ENCODE peak calls at places on chromosomes 5 and 9, in nine cellular contexts. G is HCT116, I is neuronal stem cell, H is fibroblast of lung, K is PC-3, A is endothelial cell of umbilical vein, U is astrocyte, E is IMR-90, Y is HepG2. J is an unnamed sample.

GRCh38 chr9:134413890-134414731 is 87.9 kb downstream of the RXRA start:
- DNase-seq in G (peak), I (no peak), H (peak), K (peak), A (peak), U (peak), E (peak), Y (no peak), J (no peak)

GRCh38 chr9:98523231-98523901 is 185.4 kb downstream of the GABBR2 start:
- DNase-seq in G (no peak), I (no peak), H (peak), K (peak), A (peak), U (no peak), E (peak), Y (no peak), J (peak)

GRCh38 chr9:21708846-21709245 is 93.6 kb upstream of the MTAP start:
- DNase-seq in G (no peak), I (no peak), H (peak), K (no peak), A (no peak), U (no peak), E (no peak), Y (no peak), J (no peak)

GRCh38 chr9:130139251-130139650 is 33.0 kb upstream of the NCS1 start:
- DNase-seq in G (no peak), I (no peak), H (no peak), K (no peak), A (no peak), U (no peak), E (no peak), Y (no peak), J (peak)

GRCh38 chr9:99726758-99727157 is 94.9 kb upstream of the NR4A3 start:
- DNase-seq in G (no peak), I (no peak), H (peak), K (no peak), A (no peak), U (no peak), E (no peak), Y (no peak), J (no peak)

GRCh38 chr5:21862986-21863385 is 990.2 kb downstream of the CDH12 start:
- DNase-seq in G (no peak), I (no peak), H (no peak), K (no peak), A (no peak), U (no peak), E (no peak), Y (no peak), J (no peak)

GRCh38 chr5:141503699-141504098 is 14.8 kb downstream of the PCDHGC5 start:
- DNase-seq in G (no peak), I (no peak), H (no peak), K (no peak), A (no peak), U (no peak), E (no peak), Y (no peak), J (no peak)

GRCh38 chr9:114671605-114672004 is 10.4 kb downstream of the TEX48 start:
- DNase-seq in G (no peak), I (no peak), H (peak), K (peak), A (no peak), U (no peak), E (no peak), Y (no peak), J (no peak)

GRCh38 chr9:18821794-18822193 is 211.2 kb downstream of the SAXO1 start:
- DNase-seq in G (no peak), I (no peak), H (peak), K (peak), A (no peak), U (peak), E (peak), Y (peak), J (no peak)

GRCh38 chr9:77063645-77064285 is 44.3 kb downstream of the FOXB2 start:
- DNase-seq in G (peak), I (no peak), H (peak), K (peak), A (no peak), U (peak), E (peak), Y (no peak), J (no peak)

GRCh38 chr9:122115176-122116035 is 22.3 kb upstream of the TTLL11 start:
- DNase-seq in G (no peak), I (no peak), H (no peak), K (no peak), A (no peak), U (no peak), E (no peak), Y (no peak), J (no peak)

GRCh38 chr5:176134529-176135223 is 103.5 kb upstream of the SIMC1 start:
- DNase-seq in G (no peak), I (no peak), H (no peak), K (no peak), A (no peak), U (no peak), E (no peak), Y (no peak), J (peak)

GRCh38 chr5:74182603-74183002 is 457.9 kb downstream of the ENC1 start:
- DNase-seq in G (no peak), I (no peak), H (no peak), K (no peak), A (no peak), U (no peak), E (no peak), Y (no peak), J (no peak)

GRCh38 chr5:78627766-78628165 is 20.8 kb downstream of the LHFPL2 start:
- DNase-seq in G (no peak), I (no peak), H (peak), K (no peak), A (no peak), U (peak), E (peak), Y (no peak), J (peak)

GRCh38 chr5:78630047-78630446 is 18.5 kb downstream of the LHFPL2 start:
- DNase-seq in G (no peak), I (no peak), H (no peak), K (no peak), A (no peak), U (no peak), E (no peak), Y (no peak), J (peak)

GRCh38 chr5:78629590-78629989 is 19.0 kb downstream of the LHFPL2 start:
- DNase-seq in G (no peak), I (no peak), H (no peak), K (no peak), A (no peak), U (no peak), E (no peak), Y (no peak), J (peak)

GRCh38 chr5:78627175-78627574 is 21.4 kb downstream of the LHFPL2 start:
- DNase-seq in G (no peak), I (no peak), H (peak), K (peak), A (peak), U (peak), E (no peak), Y (no peak), J (peak)

DNA sequence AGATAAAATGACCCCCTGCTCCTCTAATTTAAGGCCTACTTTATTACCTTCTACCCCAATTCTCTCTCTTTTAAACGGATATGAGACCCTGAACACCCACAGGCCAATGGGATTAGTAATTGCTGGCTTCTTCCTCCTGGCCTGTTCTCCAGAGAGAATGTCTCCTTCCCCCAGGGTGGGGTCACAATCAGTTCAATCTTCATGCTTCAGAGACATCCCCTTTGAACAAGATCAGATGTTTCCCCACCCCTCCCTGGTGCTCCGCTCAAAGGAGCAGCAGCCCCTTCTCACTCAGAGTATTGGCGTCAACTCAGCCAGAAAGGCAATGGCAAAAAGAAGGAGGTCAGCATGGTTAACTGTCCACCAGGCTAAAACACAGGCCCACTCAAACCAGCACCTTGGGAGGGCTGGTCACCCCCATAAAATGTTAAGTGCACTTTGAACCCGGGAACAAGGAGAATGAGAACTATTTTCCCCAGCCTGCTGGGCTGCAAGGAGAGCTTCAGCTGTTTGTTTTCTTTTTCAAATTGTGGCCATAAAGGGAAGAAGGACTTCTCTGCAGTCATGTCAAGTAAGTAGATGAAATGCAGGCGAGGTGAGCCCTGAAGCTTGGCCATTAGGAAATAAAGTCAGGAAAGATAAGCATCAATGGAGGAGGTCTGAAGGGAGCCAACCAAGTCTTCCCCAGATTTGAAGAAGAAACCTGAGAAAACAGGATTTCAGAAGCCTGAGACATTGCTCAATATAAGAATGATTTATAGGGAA is 20.1 kb downstream of the LHFPL2 start:
- DNase-seq in G (no peak), I (no peak), H (peak), K (no peak), A (no peak), U (peak), E (no peak), Y (no peak), J (peak)
- H3K27ac ChIP-seq in G (no peak), I (no peak), H (no peak), K (no peak), A (no peak), U (no peak), E (no peak), Y (no peak), J (no peak)

GRCh38 chr9:132163876-132164603 is 2.2 kb downstream of the NTNG2 start:
- DNase-seq in G (no peak), I (no peak), H (no peak), K (no peak), A (no peak), U (no peak), E (no peak), Y (no peak), J (peak)

GRCh38 chr9:132160802-132161742 is 786 bp upstream of the NTNG2 start:
- DNase-seq in G (no peak), I (peak), H (peak), K (peak), A (peak), U (peak), E (peak), Y (no peak), J (peak)

GRCh38 chr9:132162764-132163456 is 1.1 kb downstream of the NTNG2 start:
- DNase-seq in G (no peak), I (no peak), H (no peak), K (no peak), A (no peak), U (no peak), E (no peak), Y (no peak), J (peak)

GRCh38 chr9:132163457-132163875 is 1.6 kb downstream of the NTNG2 start:
- DNase-seq in G (no peak), I (no peak), H (peak), K (no peak), A (peak), U (no peak), E (peak), Y (no peak), J (peak)

DNA sequence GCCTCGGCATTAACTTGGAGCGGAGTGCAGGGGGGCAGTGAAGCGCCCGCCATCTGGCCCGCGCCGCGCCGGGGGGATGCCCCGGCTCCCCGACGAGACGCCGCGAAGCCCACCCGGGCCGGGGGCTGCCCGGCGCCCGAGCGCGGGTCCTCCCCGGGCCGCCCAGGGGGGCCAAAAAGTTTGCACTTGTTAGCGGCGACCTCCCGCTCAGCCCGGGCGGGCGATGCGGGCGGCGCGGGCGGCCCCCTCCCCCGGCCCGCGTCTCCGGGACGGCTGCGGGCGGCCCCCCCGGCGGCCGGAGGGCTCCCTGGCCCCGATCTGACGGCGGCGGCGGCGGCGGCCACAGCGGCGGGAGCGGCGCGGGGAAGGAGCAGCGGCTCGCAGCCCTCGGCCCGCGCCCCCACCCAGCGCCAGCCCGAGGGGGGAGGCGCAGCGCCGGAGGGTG is at the start of gene NTNG2:
- DNase-seq in G (no peak), I (no peak), H (no peak), K (no peak), A (no peak), U (no peak), E (no peak), Y (no peak), J (no peak)
- H3K4me3 ChIP-seq in G (peak), I (peak), H (peak), K (peak), A (peak), U (peak), E (peak), Y (peak), J (peak)

GRCh38 chr9:69476797-69477196 is 151.8 kb downstream of the ENTREP1 start:
- DNase-seq in G (no peak), I (no peak), H (no peak), K (no peak), A (no peak), U (no peak), E (no peak), Y (no peak), J (peak)
- H3K9ac ChIP-seq in G (no peak), I (no peak), H (no peak), K (no peak), A (no peak), U (no peak), E (no peak), Y (no peak), J (no peak)

GRCh38 chr9:94780516-94780950 is 54.0 kb downstream of the AOPEP start:
- DNase-seq in G (no peak), I (no peak), H (peak), K (no peak), A (peak), U (no peak), E (no peak), Y (no peak), J (no peak)
- H3K27ac ChIP-seq in G (no peak), I (no peak), H (no peak), K (no peak), A (no peak), U (no peak), E (no peak), Y (no peak), J (no peak)

GRCh38 chr5:150301901-150302300 is 804 bp downstream of the ARSI start:
- DNase-seq in G (no peak), I (no peak), H (no peak), K (no peak), A (no peak), U (no peak), E (no peak), Y (no peak), J (peak)
- H3K4me3 ChIP-seq in G (no peak), I (no peak), H (peak), K (peak), A (no peak), U (peak), E (peak), Y (peak), J (peak)

GRCh38 chr5:124677376-124677998 is 69.0 kb downstream of the ZNF608 start:
- DNase-seq in G (no peak), I (no peak), H (no peak), K (no peak), A (peak), U (no peak), E (peak), Y (no peak), J (no peak)
- H3K9ac ChIP-seq in G (no peak), I (no peak), H (no peak), K (no peak), A (no peak), U (no peak), E (peak), Y (no peak), J (no peak)

GRCh38 chr9:127905788-127906191 is 6.4 kb upstream of the ST6GALNAC6 start:
- DNase-seq in G (no peak), I (no peak), H (no peak), K (no peak), A (no peak), U (no peak), E (no peak), Y (no peak), J (no peak)

GRCh38 chr9:127904888-127905728 is 5.7 kb upstream of the ST6GALNAC6 start:
- DNase-seq in G (no peak), I (no peak), H (no peak), K (no peak), A (no peak), U (no peak), E (no peak), Y (no peak), J (no peak)

GRCh38 chr9:127907867-127908659 is 8.7 kb upstream of the ST6GALNAC6 start:
- DNase-seq in G (no peak), I (no peak), H (no peak), K (no peak), A (no peak), U (no peak), E (no peak), Y (no peak), J (no peak)

GRCh38 chr9:127904518-127904887 is 5.1 kb upstream of the ST6GALNAC6 start:
- DNase-seq in G (no peak), I (no peak), H (no peak), K (no peak), A (peak), U (no peak), E (no peak), Y (peak), J (peak)

GRCh38 chr9:127903557-127904475 is 4.4 kb upstream of the ST6GALNAC6 start:
- DNase-seq in G (no peak), I (no peak), H (no peak), K (no peak), A (peak), U (no peak), E (no peak), Y (peak), J (peak)
- H3K27ac ChIP-seq in G (peak), I (no peak), H (peak), K (no peak), A (peak), U (no peak), E (no peak), Y (no peak), J (no peak)

GRCh38 chr9:111548623-111549022 is 23.6 kb downstream of the ZNF483 start:
- DNase-seq in G (no peak), I (no peak), H (no peak), K (no peak), A (no peak), U (no peak), E (no peak), Y (no peak), J (no peak)

DNA sequence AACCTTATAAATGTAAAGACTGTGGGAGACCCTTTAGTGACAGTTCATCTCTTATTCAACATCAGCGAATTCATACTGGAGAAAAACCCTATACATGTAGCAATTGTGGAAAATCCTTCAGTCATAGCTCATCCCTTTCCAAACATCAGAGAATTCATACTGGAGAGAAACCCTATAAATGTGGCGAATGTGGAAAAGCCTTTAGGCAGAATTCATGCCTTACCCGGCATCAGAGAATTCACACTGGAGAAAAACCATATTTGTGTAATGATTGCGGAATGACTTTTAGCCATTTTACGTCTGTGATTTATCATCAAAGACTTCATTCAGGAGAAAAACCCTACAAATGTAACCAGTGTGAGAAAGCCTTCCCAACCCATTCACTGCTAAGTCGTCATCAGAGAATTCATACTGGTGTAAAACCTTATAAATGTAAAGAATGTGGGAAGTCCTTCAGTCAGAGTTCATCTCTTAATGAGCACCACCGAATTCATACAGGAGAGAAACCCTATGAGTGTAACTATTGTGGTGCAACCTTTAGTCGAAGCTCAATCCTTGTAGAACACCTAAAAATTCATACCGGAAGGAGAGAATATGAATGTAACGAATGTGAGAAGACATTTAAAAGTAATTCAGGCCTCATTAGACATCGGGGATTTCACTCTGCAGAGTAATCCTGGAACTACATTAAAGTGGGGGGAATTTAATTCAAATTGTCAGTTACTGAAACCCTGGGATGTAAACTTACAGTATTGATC is 17.7 kb downstream of the ZNF483 start:
- DNase-seq in G (no peak), I (no peak), H (no peak), K (no peak), A (no peak), U (no peak), E (no peak), Y (no peak), J (no peak)
- H3K4me3 ChIP-seq in G (no peak), I (no peak), H (no peak), K (no peak), A (no peak), U (peak), E (no peak), Y (no peak), J (peak)

GRCh38 chr9:126564716-126565115 is 49.0 kb upstream of the LMX1B start:
- DNase-seq in G (no peak), I (no peak), H (no peak), K (no peak), A (no peak), U (no peak), E (no peak), Y (no peak), J (peak)
- H3K9ac ChIP-seq in G (no peak), I (peak), H (no peak), K (no peak), A (no peak), U (no peak), E (no peak), Y (no peak), J (no peak)